ENCODE peak calls at places on chromosomes 11 and 22, in seven cellular contexts. O is GM13977, H is nephron progenitor cell, X is heart left ventricle, U is heart right ventricle, P is transverse colon, R is brain microvascular endothelial cell. B is an unnamed sample.

GRCh38 chr22:24697141-24697540 is 77.4 kb downstream of the PIWIL3 start:
- DNase-seq in H (no peak), O (no peak), U (no peak), P (no peak), X (no peak), R (no peak), B (no peak)

GRCh38 chr11:58675344-58676155 is 53.1 kb downstream of the CNTF start:
- DNase-seq in P (peak), R (peak), X (peak), H (peak), U (peak), O (peak), B (peak)

GRCh38 chr11:128303383-128303782 is 284.0 kb downstream of the ETS1 start:
- DNase-seq in P (no peak), O (no peak), X (no peak), H (no peak), R (no peak), U (no peak), B (no peak)

GRCh38 chr22:25382762-25383161 is 163.3 kb downstream of the CRYBB2 start:
- DNase-seq in R (no peak), O (no peak), U (no peak), P (no peak), X (no peak), H (no peak), B (no peak)

GRCh38 chr22:32967285-32968101 is 90.7 kb downstream of the SYN3 start:
- DNase-seq in P (no peak), X (no peak), O (no peak), R (no peak), U (no peak), H (no peak), B (no peak)

GRCh38 chr11:133901999-133902398 is 54.8 kb downstream of the IGSF9B start:
- DNase-seq in X (no peak), O (no peak), U (no peak), H (no peak), P (no peak), R (no peak), B (no peak)

GRCh38 chr22:46612341-46612903 is 7.8 kb upstream of the GRAMD4 start:
- DNase-seq in U (no peak), O (no peak), P (no peak), R (no peak), H (no peak), X (no peak), B (no peak)

GRCh38 chr11:123450593-123450992 is 20.5 kb downstream of the GRAMD1B start:
- DNase-seq in X (peak), O (no peak), U (no peak), R (no peak), H (no peak), P (no peak), B (no peak)

GRCh38 chr11:128424867-128425285 is 162.5 kb downstream of the ETS1 start:
- DNase-seq in R (peak), P (peak), H (peak), U (peak), O (no peak), X (peak), B (no peak)

GRCh38 chr11:19524171-19524671 is 188.4 kb upstream of the NAV2 start:
- DNase-seq in H (peak), X (no peak), O (no peak), P (no peak), R (peak), U (no peak), B (peak)

GRCh38 chr11:119344291-119345010 is 2.1 kb downstream of the MFRP start:
- DNase-seq in O (no peak), H (no peak), X (no peak), R (no peak), P (no peak), U (no peak), B (no peak)

GRCh38 chr11:132024587-132025295 is 654.3 kb downstream of the NTM start:
- DNase-seq in R (peak), U (no peak), O (no peak), X (no peak), P (no peak), H (no peak), B (no peak)

GRCh38 chr11:36153581-36153980 is 135.6 kb downstream of the COMMD9 start:
- DNase-seq in R (no peak), O (no peak), P (no peak), H (no peak), U (no peak), X (no peak), B (no peak)

GRCh38 chr11:503179-503981 is 3.7 kb downstream of the RNH1 start:
- DNase-seq in O (peak), X (no peak), P (peak), U (peak), H (no peak), R (no peak), B (no peak)

GRCh38 chr22:37632174-37633081 is 7.0 kb upstream of the SH3BP1 start:
- DNase-seq in P (no peak), H (no peak), X (no peak), O (peak), R (no peak), U (no peak), B (no peak)

GRCh38 chr22:39568278-39568981 is 2.1 kb upstream of the CACNA1I start:
- DNase-seq in H (no peak), U (no peak), O (no peak), X (no peak), P (no peak), R (no peak), B (no peak)

GRCh38 chr11:119608781-119609180 is 120.2 kb downstream of the NECTIN1 start:
- DNase-seq in R (no peak), P (no peak), U (no peak), H (no peak), X (no peak), O (no peak), B (no peak)

GRCh38 chr11:118194835-118195627 is 18.6 kb upstream of the SCN2B start:
- DNase-seq in U (peak), H (no peak), R (peak), O (no peak), X (peak), P (peak), B (peak)

GRCh38 chr11:13338437-13339069 is 61.0 kb downstream of the BMAL1 start:
- DNase-seq in U (no peak), H (no peak), R (peak), O (no peak), P (no peak), X (no peak), B (no peak)

GRCh38 chr11:134905513-134905912 is 493.5 kb upstream of the B3GAT1 start:
- DNase-seq in P (no peak), U (peak), O (no peak), R (no peak), X (peak), H (no peak), B (no peak)

GRCh38 chr11:33620423-33621120 is 80.1 kb downstream of the C11orf91 start:
- DNase-seq in U (no peak), X (no peak), R (peak), O (no peak), P (no peak), H (no peak), B (no peak)

GRCh38 chr22:28768701-28769393 is 3.6 kb upstream of the CCDC117 start:
- DNase-seq in X (no peak), U (no peak), H (no peak), R (no peak), O (no peak), P (no peak), B (no peak)

GRCh38 chr11:62645934-62646824 is at the start of gene GANAB:
- DNase-seq in U (peak), X (peak), O (peak), H (peak), P (peak), R (peak), B (peak)
- TF ChIP-seq CTCF in U (no peak), X (no peak), O (no peak), H (no peak), P (peak), R (no peak), B (no peak)

DNA sequence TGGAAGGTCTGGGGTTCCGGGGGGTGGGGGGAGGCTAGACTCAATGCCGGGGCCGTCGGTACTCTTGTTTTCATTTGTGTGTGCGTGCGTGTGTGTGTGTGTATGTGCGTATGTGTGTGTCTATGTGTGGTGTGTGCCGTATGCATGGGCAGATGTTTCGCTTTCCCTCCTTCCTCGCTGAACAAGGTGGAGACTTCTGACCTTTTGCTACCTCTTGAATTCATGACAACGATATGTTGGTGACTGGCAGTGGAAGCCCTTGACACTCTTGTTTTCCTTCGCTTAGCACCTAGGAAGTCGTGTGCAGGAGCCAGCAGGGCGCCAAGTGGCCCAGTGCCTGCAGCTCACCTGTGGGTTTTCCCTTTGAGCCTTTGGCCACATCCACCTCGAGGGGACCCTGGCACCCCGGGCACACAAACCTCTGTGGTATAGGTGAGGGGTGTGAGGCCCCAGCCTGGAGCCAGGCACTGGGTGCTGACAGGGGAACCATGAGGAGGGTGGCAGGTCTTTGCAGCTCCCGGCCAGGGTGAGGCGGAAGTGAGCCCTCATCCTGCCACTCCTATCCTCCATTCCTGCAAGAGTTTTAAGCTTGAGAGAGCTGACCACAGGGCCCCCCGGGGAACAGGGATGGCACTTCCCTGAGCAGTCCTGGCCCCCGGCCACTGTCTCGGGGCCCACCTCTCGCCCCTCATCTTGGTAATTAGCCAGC is 19.3 kb upstream of the TMEM191C start:
- DNase-seq in R (no peak), P (no peak), H (no peak), O (no peak), U (peak), X (no peak), B (no peak)
- TF ChIP-seq CTCF in R (peak), P (no peak), H (no peak), O (peak), U (no peak), X (no peak), B (no peak)

GRCh38 chr11:95135155-95135554 is 45.5 kb downstream of the ENDOD1 start:
- DNase-seq in P (no peak), X (no peak), H (no peak), U (no peak), R (no peak), O (no peak), B (no peak)
- TF ChIP-seq CTCF in P (no peak), X (no peak), H (no peak), U (no peak), R (no peak), O (no peak), B (no peak)

GRCh38 chr11:108873305-108873704 is 208.4 kb downstream of the DDX10 start:
- DNase-seq in P (no peak), R (no peak), U (no peak), X (no peak), H (no peak), O (no peak), B (no peak)

GRCh38 chr11:108871867-108872266 is 207.0 kb downstream of the DDX10 start:
- DNase-seq in P (no peak), X (no peak), R (no peak), U (no peak), O (no peak), H (no peak), B (no peak)

GRCh38 chr11:108870373-108871020 is 205.6 kb downstream of the DDX10 start:
- DNase-seq in H (no peak), R (peak), O (no peak), P (no peak), X (no peak), U (no peak), B (no peak)

GRCh38 chr11:108872781-108873291 is 208.0 kb downstream of the DDX10 start:
- DNase-seq in U (no peak), P (no peak), X (no peak), O (no peak), H (no peak), R (no peak), B (no peak)

DNA sequence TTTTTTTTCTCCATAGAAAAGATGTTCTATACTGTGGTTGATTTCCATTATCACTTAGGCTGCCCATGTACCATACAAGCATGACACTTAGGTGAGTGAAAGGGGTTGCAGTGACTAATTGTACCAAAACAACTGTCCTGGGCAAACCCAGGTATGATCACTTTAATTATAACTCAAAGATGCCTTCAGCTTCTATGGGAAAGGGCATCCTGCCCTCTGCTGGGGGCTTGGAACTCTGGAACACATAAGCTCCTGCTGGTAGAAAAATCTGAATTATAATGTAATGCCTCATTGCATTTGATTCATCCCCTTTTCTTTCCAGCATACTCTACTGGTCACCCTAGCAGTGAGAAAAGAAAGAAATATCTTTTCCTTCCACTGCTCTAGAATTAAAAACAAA is 206.3 kb downstream of the DDX10 start:
- DNase-seq in R (peak), P (no peak), H (no peak), U (no peak), O (no peak), X (peak), B (peak)
- TF ChIP-seq CTCF in R (peak), P (no peak), H (peak), U (peak), O (peak), X (peak), B (no peak)

GRCh38 chr11:101848262-101848661 is 66.5 kb upstream of the CEP126 start:
- DNase-seq in X (no peak), O (no peak), R (no peak), H (no peak), P (no peak), U (no peak), B (no peak)
- TF ChIP-seq CTCF in X (peak), O (no peak), R (no peak), H (peak), P (peak), U (peak), B (no peak)

DNA sequence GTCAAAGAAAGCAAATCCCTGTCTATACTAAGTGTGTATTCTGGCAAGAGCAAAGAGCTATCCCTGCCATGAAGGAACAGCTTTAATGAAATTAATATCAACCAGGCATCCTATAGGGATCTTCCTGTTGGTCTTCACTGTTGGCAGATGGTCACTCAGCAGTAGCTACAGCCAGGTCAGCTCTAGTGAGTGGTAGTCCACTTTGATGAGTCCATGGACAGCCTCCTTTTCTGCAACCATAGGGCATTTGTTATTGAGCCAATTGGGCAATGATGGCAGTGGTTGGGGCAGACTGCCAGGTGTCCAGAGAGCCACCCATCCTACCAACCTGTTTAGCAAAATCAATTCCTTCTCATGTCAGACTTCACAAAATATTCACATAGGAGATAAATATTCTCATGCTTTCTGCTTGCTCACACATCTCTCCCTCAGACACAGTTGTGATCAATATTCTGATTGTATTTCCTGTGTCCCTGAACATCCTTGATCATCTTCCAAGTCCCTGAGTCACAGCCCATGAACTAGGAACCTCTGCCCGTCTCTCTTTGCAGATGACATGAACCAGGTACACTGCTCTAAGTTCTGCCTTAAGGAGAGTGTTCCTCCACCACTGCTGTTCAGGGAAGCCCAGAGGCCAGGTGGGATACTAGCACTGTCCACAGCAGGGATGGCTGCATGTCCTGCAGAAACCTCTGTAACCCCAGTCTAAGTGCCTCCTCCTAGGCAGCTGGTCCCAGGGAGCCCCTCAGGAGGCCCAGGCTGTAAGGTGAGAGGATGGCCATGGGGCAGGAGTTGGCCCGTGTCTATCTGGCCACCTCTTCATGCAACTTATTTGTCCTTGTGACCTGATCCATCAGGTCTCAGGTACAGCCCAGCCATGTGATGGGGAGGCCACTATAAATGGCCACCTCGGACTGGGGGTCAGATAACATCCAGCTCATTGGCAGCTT is 74.2 kb upstream of the IGLL5 start:
- DNase-seq in X (no peak), O (no peak), U (no peak), R (no peak), P (no peak), H (no peak), B (no peak)
- TF ChIP-seq CTCF in X (no peak), O (no peak), U (no peak), R (no peak), P (no peak), H (no peak), B (no peak)

GRCh38 chr11:48154162-48154561 is 62.4 kb upstream of the OR4B1 start:
- DNase-seq in H (no peak), U (no peak), R (peak), P (no peak), O (no peak), X (no peak), B (no peak)
- TF ChIP-seq CTCF in H (no peak), U (no peak), R (no peak), P (no peak), O (no peak), X (no peak), B (no peak)

GRCh38 chr11:66418168-66418985 is 2.5 kb upstream of the NPAS4 start:
- DNase-seq in H (peak), P (peak), U (peak), X (peak), O (peak), R (peak), B (peak)
- TF ChIP-seq CTCF in H (no peak), P (peak), U (peak), X (no peak), O (peak), R (peak), B (peak)

GRCh38 chr11:125625225-125625593 is 246 bp downstream of the CHEK1 start:
- DNase-seq in P (no peak), X (no peak), H (no peak), R (no peak), U (no peak), O (no peak), B (no peak)

GRCh38 chr11:125627236-125627910 is 2.4 kb downstream of the CHEK1 start:
- DNase-seq in R (no peak), X (no peak), O (no peak), H (no peak), U (no peak), P (no peak), B (no peak)

GRCh38 chr11:125625594-125626380 is 824 bp downstream of the CHEK1 start:
- DNase-seq in P (peak), R (peak), O (peak), H (peak), U (peak), X (peak), B (peak)

GRCh38 chr11:125624756-125625213 is at the start of gene CHEK1:
- DNase-seq in R (no peak), U (no peak), H (no peak), O (no peak), X (no peak), P (peak), B (no peak)

DNA sequence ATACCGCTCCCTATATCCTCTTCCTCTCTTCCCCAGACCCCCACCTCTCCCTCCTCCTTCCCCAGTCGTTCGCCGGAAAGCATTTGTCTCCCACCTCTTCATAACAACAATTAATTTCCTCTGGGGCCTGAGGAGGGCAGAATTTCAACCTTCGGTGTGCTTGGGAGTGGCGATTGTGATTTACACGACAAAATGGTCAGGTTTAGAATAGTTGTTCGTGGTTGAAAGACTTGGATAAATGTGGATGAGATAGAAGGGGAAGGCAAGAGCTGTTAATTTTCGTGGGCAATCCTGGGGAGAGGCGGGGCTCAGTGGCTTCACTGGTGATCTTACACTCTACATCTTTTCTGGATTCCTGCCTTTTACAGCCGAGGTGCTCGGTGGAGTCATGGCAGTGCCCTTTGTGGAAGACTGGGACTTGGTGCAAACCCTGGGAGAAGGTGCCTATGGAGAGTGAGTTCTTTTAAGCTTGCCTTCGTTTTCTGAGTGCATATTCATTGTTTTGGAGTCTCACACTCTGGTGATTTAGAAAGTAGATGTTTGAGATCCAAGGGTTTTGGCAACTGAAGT is 1.5 kb downstream of the CHEK1 start:
- DNase-seq in O (peak), H (no peak), R (no peak), U (no peak), X (no peak), P (no peak), B (no peak)
- TF ChIP-seq CTCF in O (peak), H (no peak), R (peak), U (no peak), X (no peak), P (peak), B (no peak)